ENCODE peak calls at places on chromosomes 3 and 15, in five cellular contexts. N, P, C, M and T are unnamed samples.

GRCh38 chr3:47342156-47342555 is 38.7 kb upstream of the PTPN23 start:
- DNase-seq in P (no peak), M (no peak), C (no peak), N (no peak), T (no peak)

GRCh38 chr3:54660599-54661210 is 267.2 kb downstream of the LRTM1 start:
- DNase-seq in M (no peak), N (no peak), C (peak; percentile 57), P (no peak), T (peak; percentile 70)

GRCh38 chr3:72560857-72561675 is 287.2 kb downstream of the SHQ1 start:
- DNase-seq in M (no peak), P (no peak), C (peak; percentile 17), N (peak; percentile 31), T (no peak)

GRCh38 chr3:127903596-127903995 is 11.4 kb upstream of the KBTBD12 start:
- DNase-seq in P (no peak), N (no peak), C (no peak), M (no peak), T (no peak)

GRCh38 chr15:90074916-90075315 is 27.4 kb downstream of the IDH2 start:
- DNase-seq in M (no peak), P (no peak), N (no peak), C (no peak), T (no peak)

GRCh38 chr3:120151796-120152195 is 57.5 kb upstream of the GSK3B start:
- DNase-seq in P (no peak), M (no peak), C (no peak), N (no peak), T (no peak)

GRCh38 chr3:197019021-197019420 is 10.6 kb downstream of the MELTF start:
- DNase-seq in M (no peak), C (no peak), N (peak; percentile 56), P (no peak), T (no peak)

GRCh38 chr3:32249184-32249782 is 10.8 kb downstream of the CMTM8 start:
- DNase-seq in N (peak; percentile 95), P (no peak), M (peak; percentile 76), C (no peak), T (no peak)

GRCh38 chr15:88810449-88810848 is 7.2 kb downstream of the ACAN start:
- DNase-seq in M (peak; percentile 49), C (no peak), N (peak; percentile 44), P (no peak), T (no peak)

GRCh38 chr3:115108614-115109013 is 38.5 kb downstream of the ZBTB20 start:
- DNase-seq in N (no peak), C (no peak), M (no peak), P (no peak), T (no peak)

GRCh38 chr15:81485806-81486205 is 111.8 kb upstream of the TMC3 start:
- DNase-seq in P (no peak), N (no peak), C (no peak), M (no peak), T (no peak)

GRCh38 chr3:64368163-64369025 is 143.1 kb upstream of the PRICKLE2 start:
- DNase-seq in P (no peak), M (no peak), C (no peak), N (no peak), T (no peak)

GRCh38 chr3:114274929-114275328 is 18.9 kb upstream of the TIGIT start:
- DNase-seq in N (peak; percentile 64), P (no peak), M (peak; percentile 51), C (no peak), T (no peak)

GRCh38 chr3:22474706-22475470 is 723.9 kb upstream of the ZNF385D start:
- DNase-seq in C (no peak), N (peak; percentile 5), M (no peak), P (no peak), T (no peak)

GRCh38 chr3:188531210-188531609 is 377.3 kb downstream of the LPP start:
- DNase-seq in M (peak; percentile 59), C (no peak), N (peak; percentile 71), P (no peak), T (no peak)

DNA sequence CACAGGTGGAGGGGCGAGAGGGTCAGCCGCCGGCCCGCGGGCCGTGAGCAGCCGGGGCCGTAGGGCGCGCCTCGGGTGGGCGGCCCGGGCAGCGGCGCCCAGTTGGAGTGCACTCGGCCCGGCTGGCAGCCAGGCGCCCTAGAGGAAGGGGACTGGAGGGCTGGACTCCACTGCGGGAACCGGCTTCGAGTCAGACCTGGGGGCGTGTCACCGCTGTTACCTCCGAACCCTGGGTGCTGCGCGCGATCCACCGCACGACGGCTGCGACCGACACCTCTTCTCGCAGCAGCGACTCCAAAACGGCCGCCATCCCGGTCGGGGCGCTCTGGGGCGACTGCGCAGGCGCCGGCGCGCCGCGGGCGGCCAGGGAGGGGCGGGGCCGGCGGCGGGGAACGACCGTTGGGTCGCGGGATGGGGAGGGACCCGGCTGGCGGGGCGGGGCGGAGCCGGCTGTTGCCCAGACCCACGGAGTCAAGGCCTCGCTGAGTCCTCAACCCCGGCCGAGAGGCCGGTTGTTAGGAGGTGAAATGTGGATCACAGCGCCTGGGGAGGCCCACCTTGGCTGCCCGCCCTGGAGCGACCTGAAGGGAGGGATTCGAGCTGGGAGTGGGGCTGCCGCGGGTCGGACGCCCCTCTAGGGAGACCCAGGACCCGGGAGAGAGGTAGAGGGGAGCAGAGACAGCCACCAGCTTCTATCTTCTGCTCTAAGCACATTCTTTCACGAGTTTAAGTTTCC is at the start of gene CDAN1:
- DNase-seq in P (peak; percentile 88), C (peak; percentile 92), N (peak; percentile 75), M (peak; percentile 75), T (peak; percentile 90)
- TF ChIP-seq CTCF in P (no peak), C (no peak), N (no peak), M (no peak), T (peak; percentile 27)

GRCh38 chr15:31373096-31373865 is 46.6 kb downstream of the KLF13 start:
- DNase-seq in P (no peak), C (no peak), N (no peak), M (no peak), T (no peak)

GRCh38 chr15:31375772-31376171 is 49.1 kb downstream of the KLF13 start:
- DNase-seq in C (no peak), N (no peak), P (no peak), M (no peak), T (no peak)

GRCh38 chr15:31374986-31375385 is 48.4 kb downstream of the KLF13 start:
- DNase-seq in C (no peak), M (no peak), P (no peak), N (no peak), T (no peak)

GRCh38 chr15:31373970-31374369 is 47.3 kb downstream of the KLF13 start:
- DNase-seq in P (no peak), C (no peak), N (no peak), M (no peak), T (no peak)

DNA sequence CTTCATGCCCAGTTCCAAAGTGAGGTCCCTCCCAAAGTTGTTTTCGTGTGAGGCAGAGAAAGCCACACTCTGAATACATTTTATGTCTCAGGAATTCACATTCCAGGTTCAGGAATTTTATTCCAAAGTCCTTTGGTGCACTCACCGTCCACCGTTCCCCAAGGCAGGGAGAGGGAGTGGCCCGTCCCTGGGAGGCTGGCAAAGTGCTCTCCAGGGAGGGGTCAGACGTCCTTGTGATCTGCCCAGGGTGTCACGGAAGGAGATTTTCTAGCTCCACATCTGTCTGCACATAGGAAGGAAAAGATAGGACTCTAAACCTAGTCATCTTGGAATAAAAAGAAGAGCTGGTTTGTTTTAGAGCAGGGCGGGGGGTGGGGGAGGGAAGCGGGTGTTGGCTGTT is 47.9 kb downstream of the KLF13 start:
- DNase-seq in C (no peak), M (no peak), N (no peak), P (no peak), T (no peak)
- H3K4me1 ChIP-seq in C (peaks cover 9% of the 10 kb centered on the region), M (peaks cover 5% of the 10 kb centered on the region), N (peaks cover 18% of the 10 kb centered on the region), P (peaks cover 93% of the 10 kb centered on the region), T (peaks cover 83% of the 10 kb centered on the region)

DNA sequence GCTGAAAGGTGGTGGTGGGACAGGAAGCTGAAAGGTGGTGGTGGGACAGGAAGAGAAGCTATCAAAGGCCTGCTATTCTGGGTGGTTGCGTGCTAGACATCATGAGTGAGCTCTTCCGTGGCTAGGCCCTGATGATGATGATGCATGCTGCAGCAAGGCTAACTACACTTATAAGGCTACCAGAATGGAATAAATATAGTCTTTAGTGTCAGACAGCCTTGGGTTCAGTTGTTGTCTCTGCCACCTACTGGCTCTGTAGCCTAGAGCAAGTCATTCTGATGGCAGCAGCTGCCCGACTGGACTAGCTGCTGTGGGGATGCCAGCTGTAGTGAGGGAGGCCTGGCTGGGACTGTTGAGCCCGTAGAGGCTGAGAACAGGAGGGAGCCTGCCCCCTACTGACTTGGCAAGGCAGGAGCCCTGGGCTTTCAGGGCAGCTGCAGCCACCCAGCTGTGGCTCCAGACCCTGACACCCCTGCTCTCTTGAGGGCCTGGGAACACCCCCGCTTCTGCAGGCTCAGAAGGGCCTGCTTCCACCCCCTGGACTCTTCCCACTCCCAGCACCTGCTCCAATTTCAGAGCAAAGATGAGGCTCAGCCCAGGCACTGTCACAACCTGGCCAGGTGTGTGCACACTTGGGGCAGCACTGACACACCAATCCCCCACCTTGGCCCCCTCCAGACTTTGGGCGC is 21.4 kb upstream of the ZBED2 start:
- DNase-seq in P (peak; percentile 24), N (peak; percentile 65), M (peak; percentile 18), C (no peak), T (no peak)
- TF ChIP-seq CTCF in P (peak; percentile 60), N (peak; percentile 66), M (peak; percentile 28), C (no peak), T (no peak)

DNA sequence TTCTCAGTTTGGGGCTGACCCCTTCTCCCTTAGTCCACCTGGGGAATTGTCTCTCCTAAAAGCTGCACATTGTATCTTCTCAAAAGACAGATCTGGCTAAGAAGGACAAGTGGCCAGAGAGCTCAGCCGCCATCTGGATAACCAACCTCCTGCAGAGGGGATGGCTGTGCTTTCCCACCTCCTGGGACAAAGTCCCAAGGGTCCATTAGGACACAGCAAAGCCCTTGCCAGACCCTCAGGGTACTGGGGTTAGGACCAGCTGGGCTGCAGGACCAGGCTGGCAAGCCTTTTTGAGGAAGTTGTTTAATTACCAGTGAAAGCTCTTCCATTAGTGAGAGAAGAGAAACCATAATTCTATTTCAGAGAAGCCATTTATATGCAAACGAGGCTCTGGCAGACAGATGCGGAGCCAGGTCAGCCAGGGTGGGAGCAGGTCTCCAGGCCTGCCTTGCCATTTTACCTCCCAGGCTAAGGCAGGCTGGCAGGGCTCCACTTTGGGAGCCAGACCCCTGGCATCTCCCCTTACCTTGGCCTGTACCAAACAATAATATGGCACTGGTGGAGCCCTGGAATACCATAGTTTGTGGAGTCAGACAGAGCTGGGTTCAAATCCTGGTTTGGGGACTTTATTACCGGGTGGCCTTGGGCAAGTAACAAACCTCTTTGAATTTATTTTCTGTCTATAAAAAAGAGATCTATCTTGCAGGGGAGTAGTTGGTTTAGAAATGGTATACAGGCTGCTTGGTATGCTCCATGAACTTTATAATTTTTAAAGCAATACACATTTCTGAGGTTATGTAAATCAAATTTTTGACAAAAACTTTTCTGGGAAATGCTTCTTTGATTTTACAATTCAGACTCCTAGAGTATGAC is 17.9 kb downstream of the SHF start:
- DNase-seq in M (no peak), C (no peak), N (no peak), P (no peak), T (no peak)
- H3K4me1 ChIP-seq in M (peaks cover 4% of the 10 kb centered on the region), C (peaks cover 14% of the 10 kb centered on the region), N (peaks cover 8% of the 10 kb centered on the region), P (peaks cover 16% of the 10 kb centered on the region), T (no peaks in the 10 kb centered on the region)